ENCODE peak calls at places on chromosome 9, in four cellular contexts. B, E, Q and A are unnamed samples.

GRCh38 chr9:116417464-116417863 is 263.9 kb downstream of the PAPPA start:
- DNase-seq in B (no peak), E (no peak), Q (no peak), A (no peak)

GRCh38 chr9:114775121-114775520 is 30.7 kb downstream of the TNFSF15 start:
- DNase-seq in B (no peak), E (no peak), Q (no peak), A (no peak)

GRCh38 chr9:96719538-96720315 is 58.2 kb downstream of the ZNF510 start:
- DNase-seq in B (no peak), E (peak), Q (no peak), A (no peak)

GRCh38 chr9:129863059-129863690 is 27.9 kb downstream of the USP20 start:
- DNase-seq in B (peak), E (peak), Q (peak), A (no peak)

GRCh38 chr9:33263131-33263935 is 1.2 kb downstream of the BAG1 start:
- DNase-seq in B (peak), E (no peak), Q (no peak), A (no peak)

GRCh38 chr9:89710689-89711088 is 105.9 kb downstream of the GADD45G start:
- DNase-seq in B (no peak), E (no peak), Q (no peak), A (no peak)

GRCh38 chr9:130294664-130295063 is 29.1 kb downstream of the HMCN2 start:
- DNase-seq in B (no peak), E (no peak), Q (no peak), A (no peak)

GRCh38 chr9:129910628-129911567 is 75.6 kb downstream of the USP20 start:
- DNase-seq in B (no peak), E (no peak), Q (peak), A (no peak)

GRCh38 chr9:117671468-117671867 is 32.7 kb upstream of the TLR4 start:
- DNase-seq in B (no peak), E (no peak), Q (no peak), A (no peak)

GRCh38 chr9:109640232-109641078 is 139.5 kb upstream of the PALM2AKAP2 start:
- DNase-seq in B (peak), E (peak), Q (peak), A (peak)

GRCh38 chr9:38018230-38018963 is 50.6 kb downstream of the SHB start:
- DNase-seq in B (no peak), E (no peak), Q (no peak), A (no peak)

DNA sequence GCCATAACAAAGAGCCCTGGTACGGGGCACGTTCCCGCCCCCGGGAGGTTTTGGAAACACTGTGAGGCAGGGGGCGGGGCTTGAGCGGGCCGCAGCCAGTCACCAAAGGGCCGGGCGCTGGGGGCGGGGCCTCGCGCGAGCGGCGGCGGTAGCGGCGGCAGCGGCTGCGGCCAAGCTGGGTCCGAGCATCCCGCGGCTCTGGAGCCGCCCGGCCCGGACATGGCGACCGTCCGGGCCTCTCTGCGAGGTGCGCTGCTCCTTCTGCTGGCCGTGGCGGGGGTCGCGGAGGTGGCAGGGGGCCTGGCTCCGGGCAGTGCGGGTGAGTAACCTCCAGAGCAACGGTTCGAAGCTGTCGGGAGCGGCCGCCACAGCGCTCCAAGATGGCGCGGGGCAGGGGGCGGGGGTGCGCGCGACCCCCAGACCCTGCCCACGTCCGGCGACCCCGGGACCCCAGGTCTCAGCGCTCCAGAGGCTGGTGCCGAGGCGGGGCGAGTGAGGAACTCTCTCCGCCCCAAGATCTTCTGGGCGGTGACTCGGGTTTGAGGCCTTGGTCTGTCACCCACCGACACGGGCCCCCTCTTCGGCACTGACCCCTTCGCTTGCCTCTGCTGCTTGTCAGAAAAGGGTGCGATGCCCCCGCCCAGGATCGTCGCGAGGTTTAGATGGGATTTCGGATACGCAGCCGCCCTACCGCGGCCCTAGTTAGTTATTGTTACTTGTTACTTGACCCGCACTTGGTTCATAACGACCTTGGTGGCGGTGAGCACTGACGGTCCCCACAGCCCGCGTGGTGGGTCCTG is at the start of gene RECK:
- DNase-seq in B (peak), E (peak), Q (peak), A (peak)
- TF ChIP-seq POLR2A in B (no peak), E (no peak), Q (peak), A (no peak)

GRCh38 chr9:133342570-133342969 is 5.4 kb downstream of the MED22 start:
- DNase-seq in B (peak), E (no peak), Q (no peak), A (no peak)
- TF ChIP-seq POLR2A in B (no peak), E (no peak), Q (no peak), A (no peak)

DNA sequence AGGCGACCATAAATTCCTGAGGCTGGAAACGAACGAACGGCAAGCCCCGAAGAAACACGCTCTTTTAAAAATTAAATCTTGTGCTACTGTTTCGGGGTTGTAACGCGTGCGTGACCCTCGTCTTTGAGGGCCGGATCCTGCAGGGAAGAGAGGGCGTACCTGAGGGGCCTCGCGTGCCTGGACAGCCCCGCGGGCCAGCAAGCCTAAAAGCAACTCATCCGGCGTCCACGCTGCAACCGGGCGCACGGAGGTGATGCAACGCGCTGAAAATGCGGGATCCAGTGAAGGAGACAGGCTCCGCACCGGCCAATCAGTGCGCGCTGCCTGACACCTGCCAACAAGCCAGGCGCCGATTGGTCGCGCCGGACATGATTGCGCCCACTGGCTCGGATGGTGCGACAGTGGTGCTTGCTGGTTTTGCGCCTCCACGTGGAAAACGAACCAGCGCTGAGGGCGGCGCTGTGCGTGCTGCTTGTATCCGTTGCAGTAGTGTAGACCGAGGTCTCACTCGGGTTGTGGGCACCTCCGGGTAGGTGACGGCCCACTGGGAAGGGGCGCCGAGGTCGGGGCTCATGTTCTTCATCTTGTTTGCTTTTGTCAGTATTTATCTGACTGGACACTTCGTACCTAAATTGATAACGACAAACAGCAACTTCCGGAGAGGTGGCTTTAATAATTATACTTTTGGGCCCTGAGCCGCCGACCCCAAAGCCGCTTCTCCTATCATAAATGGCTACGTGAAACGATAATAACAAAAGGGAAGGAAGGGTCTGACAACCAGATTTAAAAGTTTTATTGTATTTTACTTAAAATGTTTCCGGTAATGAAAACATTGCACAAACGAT is at the start of gene IARS1:
- DNase-seq in B (peak), E (peak), Q (peak), A (peak)
- TF ChIP-seq POLR2A in B (peak), E (peak), Q (peak), A (no peak)

DNA sequence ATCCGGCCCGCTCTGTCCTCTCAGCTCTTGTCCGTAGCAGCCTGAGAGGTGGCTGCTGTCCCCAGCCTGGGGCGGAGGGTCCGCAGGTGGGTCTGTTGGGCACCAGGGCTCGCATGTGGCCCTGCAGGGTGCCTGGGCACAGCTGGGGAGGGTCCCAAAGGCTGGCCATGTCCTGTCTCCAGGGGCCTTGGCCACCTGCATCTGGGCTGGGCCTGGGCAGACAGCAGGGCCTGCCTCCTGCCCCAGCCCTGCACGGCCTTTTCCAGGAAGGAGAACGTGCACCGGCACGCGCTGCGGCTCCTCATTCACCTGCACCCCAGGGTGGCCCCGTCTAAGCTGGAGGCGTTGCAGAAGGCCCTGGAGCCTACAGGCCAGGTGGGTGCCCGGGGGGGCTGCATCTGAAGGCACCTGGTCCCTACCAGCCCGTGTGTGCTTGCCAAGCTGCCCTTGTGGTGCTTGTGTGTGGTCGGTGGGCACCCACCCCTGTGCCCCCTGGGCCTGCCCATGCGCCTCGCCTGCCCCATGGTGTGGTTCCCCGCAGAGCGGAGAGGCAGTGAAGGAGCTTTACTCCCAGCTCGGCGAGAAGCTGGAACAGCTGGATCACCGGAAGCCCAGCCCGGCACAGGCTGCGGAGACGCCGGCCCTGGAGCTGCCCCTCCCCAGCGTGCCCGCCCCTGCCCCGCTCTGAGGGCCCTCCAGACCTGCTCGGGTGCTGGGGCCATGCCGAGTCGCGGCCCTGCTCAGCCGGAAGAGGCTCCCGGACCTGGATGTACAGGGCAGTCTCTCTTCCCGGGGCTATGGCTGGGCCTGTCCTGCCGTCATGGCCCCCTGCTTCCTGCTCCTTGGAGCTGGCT is 5.1 kb upstream of the TOR4A start:
- DNase-seq in B (peak), E (no peak), Q (no peak), A (no peak)
- TF ChIP-seq POLR2A in B (no peak), E (no peak), Q (no peak), A (no peak)

DNA sequence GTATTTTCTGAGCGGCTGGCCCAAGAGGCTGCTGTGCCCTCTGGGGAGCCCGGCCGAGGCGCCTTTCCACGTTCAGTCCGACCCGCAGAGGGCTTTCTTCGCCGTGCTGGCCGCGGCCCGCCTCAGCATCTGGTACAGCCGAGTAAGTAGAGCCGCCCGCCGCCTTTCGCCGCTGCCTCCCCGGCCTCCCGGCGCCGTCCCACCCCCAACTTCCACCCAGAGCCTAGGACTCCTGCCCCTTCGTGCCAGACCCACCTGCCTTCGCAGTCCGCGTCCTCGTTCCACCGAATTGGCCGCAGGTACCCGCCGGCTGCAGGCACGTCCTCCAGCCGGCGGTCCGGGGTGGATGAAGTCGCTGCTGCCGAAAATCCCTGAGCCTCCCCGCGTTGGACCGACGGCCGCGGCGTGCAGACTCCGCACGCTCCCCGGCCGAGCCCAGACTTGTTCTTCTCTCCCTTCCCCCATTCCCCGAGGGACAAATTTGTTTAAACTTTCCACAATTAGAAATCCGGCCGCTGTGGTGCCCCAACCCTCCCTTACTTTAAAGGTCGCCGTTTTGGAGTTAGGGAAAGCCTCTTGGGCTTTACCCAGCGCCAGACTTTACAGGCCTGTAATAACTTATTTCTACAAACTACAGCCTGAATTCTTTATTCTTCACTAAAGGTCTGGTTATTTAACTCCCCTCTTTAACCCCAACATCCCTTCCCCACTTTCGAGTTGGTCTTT is 568 bp downstream of the RIC1 start:
- DNase-seq in B (no peak), E (peak), Q (no peak), A (peak)
- TF ChIP-seq POLR2A in B (no peak), E (no peak), Q (no peak), A (no peak)

DNA sequence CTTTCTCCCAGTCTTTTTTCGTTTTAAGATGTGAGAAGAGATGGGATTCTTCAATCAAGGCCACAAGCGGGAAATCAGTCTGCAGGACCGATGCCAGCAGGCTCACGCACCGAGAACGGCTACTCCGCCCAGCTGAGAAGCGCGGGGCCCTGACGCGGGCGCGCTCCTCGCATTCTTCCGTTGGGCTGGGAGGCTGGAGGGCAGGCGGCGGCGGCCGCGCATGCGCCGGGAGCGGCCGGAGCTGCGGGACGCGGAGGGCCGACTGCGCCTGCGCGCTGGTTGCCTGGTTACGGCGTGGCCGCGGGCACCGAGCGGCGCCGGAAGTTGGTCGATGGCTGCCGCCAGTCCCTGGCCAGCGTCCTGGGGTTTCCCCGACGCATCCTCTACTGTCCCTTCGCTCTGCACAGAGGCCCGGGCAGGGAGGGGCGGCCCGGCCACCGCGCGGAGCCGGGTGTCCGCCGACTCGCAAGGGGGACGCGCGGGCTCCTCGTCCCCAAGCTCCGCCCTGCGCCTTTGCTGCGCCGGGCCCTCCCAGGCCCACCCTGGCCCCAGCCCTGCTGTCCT is 831 bp upstream of the SEC16A start:
- DNase-seq in B (peak), E (peak), Q (peak), A (peak)
- TF ChIP-seq POLR2A in B (no peak), E (no peak), Q (peak), A (no peak)